ENCODE peak calls at places on chromosomes 4 and X, in four cellular contexts. W, S, M and E are unnamed samples. For H3K36me3 and H3K9me3, the result is how much of the 10 kb centered on the place peaks cover.

GRCh38 chr4:40264995-40265909 is 68.4 kb downstream of the RHOH start:
- DNase-seq in W (no peak), S (peak), M (no peak), E (no peak)

GRCh38 chr4:3527914-3528876 is 4.0 kb downstream of the LRPAP1 start:
- DNase-seq in W (no peak), S (peak), M (no peak), E (no peak)

GRCh38 chr4:154908168-154908567 is 127.1 kb downstream of the RBM46 start:
- DNase-seq in W (no peak), S (no peak), M (no peak), E (no peak)

GRCh38 chr4:7699040-7699439 is 240.6 kb downstream of the AFAP1 start:
- DNase-seq in W (no peak), S (no peak), M (no peak), E (peak)

GRCh38 chr4:7519638-7520373 is 85.1 kb upstream of the PSAPL1 start:
- DNase-seq in W (no peak), S (no peak), M (no peak), E (no peak)

GRCh38 chrX:14080031-14080430 is 50.3 kb upstream of the GEMIN8 start:
- DNase-seq in W (no peak), S (no peak), M (no peak), E (no peak)

GRCh38 chr4:158644755-158645154 is 26.9 kb downstream of the C4orf46 start:
- DNase-seq in W (no peak), S (no peak), M (no peak), E (no peak)

GRCh38 chr4:40763228-40763716 is 13.5 kb downstream of the NSUN7 start:
- DNase-seq in W (no peak), S (no peak), M (no peak), E (no peak)

GRCh38 chrX:29699214-29699613 is 516.1 kb upstream of the MAGEB2 start:
- DNase-seq in W (no peak), S (no peak), M (no peak), E (no peak)

GRCh38 chr4:184892999-184893398 is 67.2 kb upstream of the ACSL1 start:
- DNase-seq in W (no peak), S (no peak), M (no peak), E (no peak)

GRCh38 chr4:63563288-63564014 is 845.8 kb downstream of the TECRL start:
- DNase-seq in W (no peak), S (peak), M (no peak), E (no peak)

GRCh38 chr4:109015413-109015810 is 252.6 kb upstream of the ETNPPL start:
- DNase-seq in W (no peak), S (no peak), M (no peak), E (no peak)

GRCh38 chrX:130826249-130826648 is 76.8 kb downstream of the ENOX2 start:
- DNase-seq in W (no peak), S (no peak), M (no peak), E (no peak)

GRCh38 chrX:50691820-50692219 is 122.2 kb downstream of the SHROOM4 start:
- DNase-seq in W (no peak), S (peak), M (no peak), E (no peak)

GRCh38 chrX:110145854-110146253 is 142.9 kb downstream of the TMEM164 start:
- DNase-seq in W (no peak), S (peak), M (no peak), E (no peak)

GRCh38 chr4:48369771-48370170 is 28.4 kb downstream of the SLAIN2 start:
- DNase-seq in W (no peak), S (no peak), M (no peak), E (no peak)
- H3K4me3 ChIP-seq in W (no peak), S (no peak), M (no peak), E (no peak)

GRCh38 chr4:38069271-38069760 is 109.1 kb downstream of the PTTG2 start:
- DNase-seq in W (no peak), S (peak), M (no peak), E (no peak)
- H3K36me3 ChIP-seq in W (under half), S (under half), M (under half), E (under half)

DNA sequence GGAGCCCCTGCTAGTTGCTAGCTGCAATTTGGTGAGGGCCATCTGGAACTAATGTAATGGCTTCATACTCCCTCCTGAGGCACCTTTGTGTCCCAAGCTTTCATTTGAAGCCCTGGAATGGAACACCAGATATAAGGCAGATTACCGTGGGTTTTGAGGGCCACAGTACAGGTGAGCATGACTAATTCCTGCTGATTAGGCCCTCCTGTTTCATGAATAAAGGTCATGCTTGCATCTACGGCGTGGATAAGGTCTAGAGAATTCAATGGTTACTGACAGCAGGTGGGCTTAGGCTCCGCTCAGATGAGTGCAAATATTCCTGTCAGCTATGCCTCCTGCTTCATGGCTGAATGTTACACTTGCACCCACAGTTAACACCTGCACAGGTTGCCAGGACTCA is 495.4 kb downstream of the NAP1L3 start:
- DNase-seq in W (no peak), S (no peak), M (no peak), E (no peak)
- H3K9me3 ChIP-seq in W (under half), S (under half), M (under half), E (under half)

GRCh38 chr4:130563185-130563890 is 1467.4 kb downstream of the C4orf33 start:
- DNase-seq in W (no peak), S (peak), M (peak), E (no peak)
- H3K4me3 ChIP-seq in W (peak), S (no peak), M (no peak), E (peak)

GRCh38 chr4:169108303-169108702 is 98.2 kb upstream of the CBR4 start:
- DNase-seq in W (no peak), S (no peak), M (no peak), E (no peak)
- H3K36me3 ChIP-seq in W (under half), S (under half), M (under half), E (under half)

GRCh38 chrX:154362085-154362742 is 12.2 kb downstream of the FLNA start:
- DNase-seq in W (no peak), S (no peak), M (no peak), E (no peak)

GRCh38 chrX:154358011-154358410 is 16.4 kb downstream of the FLNA start:
- DNase-seq in W (no peak), S (no peak), M (no peak), E (no peak)

GRCh38 chrX:154358829-154359228 is 15.6 kb downstream of the FLNA start:
- DNase-seq in W (no peak), S (no peak), M (no peak), E (no peak)

GRCh38 chrX:154359362-154360154 is 14.9 kb downstream of the FLNA start:
- DNase-seq in W (no peak), S (no peak), M (no peak), E (no peak)

GRCh38 chrX:154360155-154360713 is 14.2 kb downstream of the FLNA start:
- DNase-seq in W (no peak), S (no peak), M (no peak), E (no peak)
- H3K9me3 ChIP-seq in W (under half), S (under half), M (under half), E (under half)

DNA sequence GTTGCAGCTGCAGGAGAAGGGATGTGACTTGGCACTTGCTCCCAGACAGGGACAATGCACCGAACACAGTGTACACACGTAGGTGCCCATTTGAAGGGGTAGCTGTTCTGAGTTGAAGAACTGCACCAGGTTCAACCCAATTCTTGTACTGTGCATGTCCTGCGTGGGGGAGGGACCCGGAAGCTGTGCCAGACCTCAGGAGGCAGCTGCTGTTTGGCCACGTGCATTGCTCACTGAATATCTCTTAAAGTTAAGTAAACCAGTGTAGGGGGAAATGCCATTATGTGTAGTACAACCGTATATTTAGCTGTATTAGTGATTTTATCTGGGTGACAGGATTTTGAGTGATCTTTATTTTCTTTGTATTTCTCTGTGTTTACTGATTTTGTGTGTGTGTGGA is 12.0 kb upstream of the RBBP7 start:
- DNase-seq in W (no peak), S (no peak), M (no peak), E (no peak)
- H3K4me3 ChIP-seq in W (peak), S (no peak), M (no peak), E (peak)

GRCh38 chr4:78478523-78478922 is 73.0 kb upstream of the ANXA3 start:
- DNase-seq in W (no peak), S (no peak), M (no peak), E (no peak)

GRCh38 chr4:78477276-78477675 is 74.3 kb upstream of the ANXA3 start:
- DNase-seq in W (no peak), S (no peak), M (no peak), E (no peak)

GRCh38 chr4:78480286-78480685 is 71.3 kb upstream of the ANXA3 start:
- DNase-seq in W (no peak), S (no peak), M (no peak), E (no peak)

GRCh38 chr4:78481180-78481579 is 70.4 kb upstream of the ANXA3 start:
- DNase-seq in W (no peak), S (no peak), M (no peak), E (no peak)

DNA sequence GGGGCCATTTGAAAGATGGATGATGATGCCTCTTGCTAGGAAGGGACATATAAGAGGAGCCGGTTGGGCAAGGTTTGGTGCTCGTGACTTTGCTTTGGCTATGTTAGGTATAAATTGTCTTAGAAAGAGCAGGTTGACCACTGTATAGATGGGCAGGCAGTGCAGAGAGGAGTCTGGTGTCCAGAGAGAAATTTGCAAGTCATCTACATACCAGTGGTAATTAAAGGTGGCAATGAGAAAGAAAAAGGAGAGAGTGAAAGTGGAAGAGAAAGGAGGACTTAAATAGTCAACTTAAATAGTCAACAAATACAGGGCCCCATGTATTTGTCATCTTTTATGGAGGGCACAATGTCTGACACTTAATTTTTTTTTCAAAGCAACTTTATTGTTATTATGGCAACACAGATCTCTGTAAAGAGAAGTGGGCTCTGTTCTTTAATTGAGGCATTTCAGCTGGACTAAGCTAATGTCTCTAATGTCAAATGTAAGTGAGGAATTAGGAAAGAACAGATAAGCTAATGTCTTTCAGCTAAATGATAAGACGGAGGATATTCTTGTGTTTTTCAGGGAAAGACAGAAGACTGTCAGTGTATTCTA is 75.4 kb upstream of the ANXA3 start:
- DNase-seq in W (no peak), S (no peak), M (no peak), E (no peak)
- H3K36me3 ChIP-seq in W (under half), S (under half), M (under half), E (under half)

GRCh38 chrX:118239471-118239870 is 106.4 kb upstream of the WDR44 start:
- DNase-seq in W (no peak), S (no peak), M (no peak), E (no peak)
- H3K9me3 ChIP-seq in W (under half), S (under half), M (under half), E (under half)

DNA sequence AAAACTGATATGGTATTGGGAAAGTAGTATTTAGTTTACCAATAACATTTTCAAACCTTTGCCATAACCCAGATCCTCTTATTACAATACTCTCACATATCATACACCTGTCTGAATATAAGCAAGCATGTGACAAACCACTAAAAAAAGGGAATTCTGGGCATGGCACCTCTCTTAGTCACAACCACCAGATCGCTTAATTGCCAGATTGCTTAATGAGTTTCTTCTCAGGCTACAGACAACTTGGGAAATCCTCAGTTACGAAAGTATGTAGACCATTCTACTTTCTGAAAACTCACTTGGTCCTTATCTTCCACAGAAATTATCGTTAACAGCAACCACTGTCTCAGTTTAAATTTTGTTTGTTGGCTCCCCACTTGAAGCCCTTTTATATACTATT is 2.1 kb downstream of the NAF1 start:
- DNase-seq in W (no peak), S (no peak), M (no peak), E (no peak)
- H3K4me3 ChIP-seq in W (peak), S (peak), M (peak), E (peak)